ENCODE peak calls at places on chromosomes 11 and 22, in six cellular contexts. S is aorta, B is GM23338, W is foreskin fibroblast, A is endodermal cell, Z is transverse colon. O is an unnamed sample.

GRCh38 chr11:126366064-126366822 is 10.8 kb downstream of the ST3GAL4 start:
- DNase-seq in Z (no peak), S (peak; percentile 37), W (no peak), A (peak; percentile 48), B (peak; percentile 43), O (no peak)

GRCh38 chr11:44138286-44138685 is 42.8 kb downstream of the EXT2 start:
- DNase-seq in Z (no peak), B (no peak), A (no peak), W (no peak), S (no peak), O (no peak)

GRCh38 chr22:20479612-20480196 is 15.9 kb downstream of the KLHL22 start:
- DNase-seq in B (no peak), A (no peak), Z (no peak), S (no peak), W (no peak), O (no peak)

GRCh38 chr22:22377335-22377734 is 131.2 kb downstream of the ZNF280B start:
- DNase-seq in Z (no peak), B (no peak), S (no peak), A (no peak), W (no peak), O (no peak)

GRCh38 chr11:87125257-87125656 is 87.5 kb downstream of the TMEM135 start:
- DNase-seq in A (no peak), S (no peak), B (no peak), Z (no peak), W (no peak), O (peak; percentile 16)

GRCh38 chr11:111910637-111911562 is 670 bp downstream of the CRYAB start:
- DNase-seq in B (no peak), S (no peak), A (no peak), Z (no peak), W (no peak), O (no peak)

GRCh38 chr11:36150986-36151385 is 138.2 kb downstream of the COMMD9 start:
- DNase-seq in B (no peak), W (peak; percentile 47), Z (no peak), A (no peak), S (no peak), O (no peak)

GRCh38 chr22:28015676-28016601 is 96.9 kb upstream of the PITPNB start:
- DNase-seq in Z (peak; percentile 6), A (no peak), B (no peak), S (no peak), W (no peak), O (no peak)

GRCh38 chr11:69310351-69310750 is 16.4 kb downstream of the MYEOV start:
- DNase-seq in Z (no peak), B (no peak), W (no peak), A (no peak), S (no peak), O (no peak)

GRCh38 chr22:32852346-32853251 is 51.1 kb downstream of the TIMP3 start:
- DNase-seq in S (no peak), B (no peak), A (no peak), Z (no peak), W (no peak), O (no peak)

GRCh38 chr11:6646040-6646439 is 9.6 kb downstream of the DCHS1 start:
- DNase-seq in A (peak; percentile 34), Z (no peak), B (no peak), S (peak; percentile 90), W (peak; percentile 88), O (peak; percentile 81)
- H3K4me3 ChIP-seq in A (no peak overlapping the region), Z (no peak overlapping the region), B (no peak overlapping the region), S (no peak overlapping the region), W (peak overlapping the region; percentile 20), O (no peak overlapping the region)

DNA sequence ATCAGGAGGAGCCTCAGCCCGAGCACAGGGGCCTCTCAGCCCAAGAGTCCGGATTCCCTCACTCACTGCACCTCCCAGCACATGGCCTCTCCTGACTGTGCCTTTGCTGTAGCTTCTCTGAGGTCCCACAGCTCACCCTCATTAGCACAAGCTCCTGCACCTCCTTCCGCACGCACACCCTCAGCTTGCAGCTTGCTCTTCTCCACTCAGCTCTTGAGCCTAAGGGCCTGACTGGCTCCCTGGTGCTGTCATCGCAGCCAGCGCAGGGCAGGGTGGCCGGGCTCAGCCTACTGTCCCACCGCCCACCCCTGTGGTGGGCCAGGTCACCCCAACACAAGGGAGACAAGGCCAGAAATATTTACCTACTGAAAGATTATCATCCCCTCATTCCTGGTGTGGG is 29.2 kb upstream of the IGSF9B start:
- DNase-seq in Z (no peak), S (no peak), W (no peak), A (no peak), B (no peak), O (no peak)
- H3K4me3 ChIP-seq in Z (no peak overlapping the region), S (no peak overlapping the region), W (no peak overlapping the region), A (no peak overlapping the region), B (no peak overlapping the region), O (no peak overlapping the region)

DNA sequence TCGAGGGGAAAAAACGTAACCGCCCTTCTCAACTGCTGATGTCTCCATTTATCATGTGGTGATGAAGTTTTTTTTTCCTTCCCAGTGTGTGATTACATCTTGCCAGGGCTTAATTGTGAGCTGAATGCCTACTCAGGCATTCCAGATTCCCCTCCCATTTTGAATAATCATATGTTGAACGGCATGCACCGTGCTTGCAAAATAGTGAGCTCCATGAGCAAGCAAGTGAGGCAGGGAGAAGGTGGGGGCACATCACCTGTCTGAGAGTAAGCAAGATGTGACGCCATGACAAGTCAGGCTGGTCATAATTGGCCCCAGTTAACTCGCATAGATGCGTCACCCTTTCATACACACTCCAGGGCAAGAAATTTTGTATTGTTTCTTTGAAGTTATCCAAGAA is 2.7 kb upstream of the TOB2 start:
- DNase-seq in S (peak; percentile 24), Z (no peak), A (no peak), B (no peak), W (no peak), O (no peak)
- H3K4me3 ChIP-seq in S (no peak overlapping the region), Z (no peak overlapping the region), A (no peak overlapping the region), B (peak overlapping the region; percentile 39), W (no peak overlapping the region), O (no peak overlapping the region)

DNA sequence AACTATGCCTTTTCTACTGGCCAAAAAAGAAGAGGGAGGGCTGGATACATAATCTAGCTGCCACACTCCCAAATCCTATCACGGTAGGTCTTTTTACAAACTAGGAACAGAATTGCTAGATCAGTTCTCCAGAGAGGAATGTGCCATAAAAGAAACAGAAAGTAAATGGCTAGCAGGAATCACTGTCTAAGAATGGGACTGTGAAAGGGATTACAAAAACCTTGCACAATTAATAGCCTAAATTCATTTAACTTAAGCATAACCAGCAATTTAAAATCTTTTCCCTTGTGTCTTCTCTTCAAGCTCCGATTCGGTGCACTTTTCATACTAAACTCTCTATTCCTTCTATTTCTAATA is 35.1 kb downstream of the APOL5 start:
- DNase-seq in B (no peak), S (no peak), W (no peak), A (no peak), Z (no peak), O (no peak)
- H3K4me3 ChIP-seq in B (no peak overlapping the region), S (no peak overlapping the region), W (no peak overlapping the region), A (no peak overlapping the region), Z (no peak overlapping the region), O (no peak overlapping the region)

GRCh38 chr11:109112748-109113378 is 309.1 kb upstream of the C11orf87 start:
- DNase-seq in A (peak; percentile 65), W (no peak), S (no peak), B (no peak), Z (no peak), O (no peak)
- H3K4me3 ChIP-seq in A (no peak overlapping the region), W (no peak overlapping the region), S (no peak overlapping the region), B (no peak overlapping the region), Z (no peak overlapping the region), O (no peak overlapping the region)

GRCh38 chr11:45993438-45994064 is 71.1 kb downstream of the LARGE2 start:
- DNase-seq in S (no peak), W (no peak), Z (peak; percentile 37), A (peak; percentile 54), B (peak; percentile 18), O (no peak)
- H3K4me3 ChIP-seq in S (no peak overlapping the region), W (no peak overlapping the region), Z (no peak overlapping the region), A (no peak overlapping the region), B (no peak overlapping the region), O (no peak overlapping the region)

DNA sequence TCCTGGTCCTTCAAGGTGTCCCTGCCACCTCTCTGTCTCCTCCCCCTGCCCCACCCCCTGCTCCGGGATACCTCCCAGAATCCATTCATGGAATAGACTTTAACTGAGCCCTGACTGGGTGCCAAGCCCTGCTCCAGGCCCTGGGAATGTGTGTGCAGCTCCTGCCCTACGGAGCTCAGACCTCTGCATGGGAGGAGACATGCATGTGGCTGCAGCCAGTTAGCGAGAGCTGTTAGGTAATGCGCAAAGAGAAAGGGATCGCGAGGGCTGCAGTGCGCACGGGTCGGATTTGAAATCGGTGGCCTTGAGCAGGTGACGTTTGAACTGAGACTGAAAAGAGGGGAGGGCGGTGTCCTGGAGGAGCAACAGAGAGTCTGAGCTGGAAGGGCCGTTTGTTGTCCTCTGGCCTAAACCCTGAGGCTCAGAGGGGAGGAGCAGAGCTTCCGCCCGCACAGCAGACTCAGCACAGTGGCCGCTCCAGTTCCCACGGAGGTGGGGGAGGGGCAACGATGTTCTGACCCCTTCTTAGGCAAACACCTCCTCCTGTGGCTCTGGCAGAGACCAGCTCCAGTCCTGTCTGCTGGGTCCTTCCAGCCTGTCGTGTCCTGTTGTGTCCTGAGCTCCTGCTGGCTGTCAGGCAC is 19.8 kb upstream of the LRRC10B start:
- DNase-seq in S (no peak), W (no peak), A (peak; percentile 83), Z (peak; percentile 77), B (peak; percentile 68), O (no peak)
- H3K4me3 ChIP-seq in S (no peak overlapping the region), W (no peak overlapping the region), A (no peak overlapping the region), Z (peak overlapping the region; percentile 18), B (peak overlapping the region; percentile 42), O (no peak overlapping the region)

GRCh38 chr11:125337836-125338235 is 158.2 kb downstream of the FEZ1 start:
- DNase-seq in W (no peak), S (no peak), B (no peak), Z (no peak), A (peak; percentile 42), O (no peak)
- H3K4me3 ChIP-seq in W (no peak overlapping the region), S (no peak overlapping the region), B (no peak overlapping the region), Z (no peak overlapping the region), A (no peak overlapping the region), O (no peak overlapping the region)

GRCh38 chr11:94786264-94787126 is 18.3 kb downstream of the AMOTL1 start:
- DNase-seq in B (peak; percentile 69), S (no peak), W (no peak), Z (no peak), A (peak; percentile 81), O (no peak)

GRCh38 chr11:94785509-94785908 is 17.4 kb downstream of the AMOTL1 start:
- DNase-seq in S (no peak), W (no peak), A (peak; percentile 80), B (no peak), Z (no peak), O (no peak)

GRCh38 chr11:94787798-94788197 is 19.6 kb downstream of the AMOTL1 start:
- DNase-seq in W (no peak), A (no peak), S (no peak), Z (no peak), B (no peak), O (no peak)

GRCh38 chr11:94790771-94791180 is 22.6 kb downstream of the AMOTL1 start:
- DNase-seq in B (no peak), W (no peak), S (no peak), A (no peak), Z (no peak), O (no peak)

DNA sequence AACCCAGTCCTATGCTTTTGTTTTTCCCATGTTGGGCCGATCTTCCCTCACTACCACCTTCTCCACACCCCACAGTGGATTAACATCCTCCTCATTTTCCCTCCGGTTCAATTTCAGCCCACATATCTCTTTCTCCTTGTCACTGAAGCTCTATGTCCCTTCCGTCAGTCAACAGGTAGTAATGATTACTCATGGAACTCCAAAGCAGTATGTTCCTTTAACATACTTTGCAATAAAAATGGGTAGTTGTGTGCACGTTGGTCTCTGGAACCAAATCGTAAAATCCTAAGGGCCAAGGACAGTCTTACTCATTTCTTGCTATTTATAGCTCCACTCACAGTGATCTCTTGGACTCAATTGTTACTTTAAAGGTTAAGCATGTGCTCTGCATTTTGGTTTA is 20.2 kb downstream of the AMOTL1 start:
- DNase-seq in B (no peak), A (no peak), W (no peak), S (no peak), Z (no peak), O (no peak)
- H3K4me3 ChIP-seq in B (no peak overlapping the region), A (no peak overlapping the region), W (no peak overlapping the region), S (no peak overlapping the region), Z (no peak overlapping the region), O (no peak overlapping the region)

O was measured in skeletal muscle cell.